ENCODE peak calls at places on chromosomes 4 and X, in five cellular contexts. A is fibroblast of lung; T is brain microvascular endothelial cell; J is breast epithelium; X is CD8-positive, alpha-beta T cell. P is an unnamed sample.
A peak's percentile ranks its signal among the peaks of the same experiment; 100 is the strongest.

GRCh38 chr4:42080284-42080683 is 72.2 kb downstream of the BEND4 start:
- DNase-seq in J (no peak), X (no peak), A (no peak), T (no peak), P (no peak)

GRCh38 chrX:135522878-135523693 is 2.6 kb downstream of the INTS6L start:
- DNase-seq in J (no peak), A (peak; percentile 1), X (no peak), T (no peak), P (no peak)

GRCh38 chrX:94576367-94577004 is 902.5 kb downstream of the FAM133A start:
- DNase-seq in A (no peak), T (no peak), X (no peak), J (no peak), P (no peak)

GRCh38 chr4:141643557-141643956 is 7.2 kb downstream of the IL15 start:
- DNase-seq in A (peak; percentile 88), X (no peak), T (peak; percentile 69), J (no peak), P (no peak)

GRCh38 chr4:53963786-53964185 is 100.6 kb downstream of the CHIC2 start:
- DNase-seq in A (peak; percentile 17), T (no peak), J (no peak), X (no peak), P (no peak)

GRCh38 chr4:120175272-120175671 is 108.6 kb upstream of the MAD2L1 start:
- DNase-seq in T (no peak), A (no peak), J (no peak), X (no peak), P (no peak)

GRCh38 chrX:26747877-26748276 is 531.9 kb downstream of the MAGEB5 start:
- DNase-seq in A (no peak), T (no peak), X (no peak), J (no peak), P (no peak)

GRCh38 chr4:173191623-173192041 is 23.0 kb downstream of the GALNT7 start:
- DNase-seq in X (no peak), A (peak; percentile 71), J (no peak), T (no peak), P (peak; percentile 45)

GRCh38 chr4:146407257-146407656 is 114.5 kb downstream of the SLC10A7 start:
- DNase-seq in A (no peak), J (no peak), T (no peak), X (no peak), P (no peak)

GRCh38 chrX:20487227-20487626 is 220.5 kb upstream of the RPS6KA3 start:
- DNase-seq in J (no peak), X (no peak), T (peak; percentile 24), A (peak; percentile 53), P (peak; percentile 30)

GRCh38 chr4:156734965-156735895 is 236.4 kb downstream of the PDGFC start:
- DNase-seq in A (peak; percentile 69), J (no peak), X (no peak), T (no peak), P (no peak)

GRCh38 chr4:4837316-4837715 is 22.1 kb upstream of the MSX1 start:
- DNase-seq in J (no peak), X (no peak), T (no peak), A (peak; percentile 25), P (no peak)

GRCh38 chr4:185508162-185508561 is 27.1 kb downstream of the PDLIM3 start:
- DNase-seq in X (no peak), A (no peak), T (no peak), J (no peak), P (no peak)

GRCh38 chr4:113094327-113094726 is 44.9 kb downstream of the ANK2 start:
- DNase-seq in J (no peak), T (no peak), A (peak; percentile 2), X (no peak), P (no peak)

GRCh38 chr4:19010766-19011165 is 989.2 kb upstream of the LCORL start:
- DNase-seq in A (no peak), J (no peak), X (no peak), T (no peak), P (no peak)

GRCh38 chrX:46912673-46913491 is 661 bp downstream of the JADE3 start:
- DNase-seq in A (peak; percentile 20), T (peak; percentile 24), J (no peak), X (no peak), P (peak; percentile 39)

GRCh38 chr4:96194993-96195392 is 355.1 kb downstream of the PDHA2 start:
- DNase-seq in X (no peak), A (peak; percentile 58), J (no peak), T (no peak), P (peak; percentile 6)

GRCh38 chr4:55615008-55615407 is 21.1 kb downstream of the NMU start:
- DNase-seq in J (no peak), T (no peak), X (no peak), A (no peak), P (no peak)

GRCh38 chr4:10977534-10977933 is 293.0 kb upstream of the CLNK start:
- DNase-seq in X (no peak), J (no peak), T (no peak), A (no peak), P (no peak)

GRCh38 chr4:71236226-71236625 is 102.6 kb upstream of the SLC4A4 start:
- DNase-seq in A (no peak), J (no peak), X (no peak), T (no peak), P (no peak)

GRCh38 chr4:71232846-71233245 is 106.0 kb upstream of the SLC4A4 start:
- DNase-seq in J (no peak), X (no peak), T (no peak), A (no peak), P (no peak)

GRCh38 chr4:71237626-71238025 is 101.2 kb upstream of the SLC4A4 start:
- DNase-seq in J (no peak), T (peak; percentile 29), X (no peak), A (no peak), P (no peak)

GRCh38 chr4:71231753-71232420 is 106.9 kb upstream of the SLC4A4 start:
- DNase-seq in T (no peak), J (no peak), X (no peak), A (peak; percentile 42), P (no peak)

GRCh38 chr4:71235321-71236206 is 103.3 kb upstream of the SLC4A4 start:
- DNase-seq in A (no peak), T (no peak), J (no peak), X (no peak), P (no peak)
- H3K4me3 ChIP-seq in A (no peak overlapping the region), T (no peak overlapping the region), J (no peak overlapping the region), X (no peak overlapping the region), P (no peak overlapping the region)

GRCh38 chrX:40169193-40170086 is 71.7 kb upstream of the BCOR start:
- DNase-seq in X (peak; percentile 62), T (peak; percentile 77), A (peak; percentile 73), J (no peak), P (peak; percentile 84)
- TF ChIP-seq CTCF in X (peak; percentile 22), T (peak; percentile 71), A (no peak), J (no peak), P (peak; percentile 48)

GRCh38 chrX:115372026-115372610 is 82.6 kb downstream of the LUZP4 start:
- DNase-seq in A (peak; percentile 80), T (peak; percentile 57), X (no peak), J (no peak), P (peak; percentile 78)
- H3K4me3 ChIP-seq in A (no peak overlapping the region), T (no peak overlapping the region), X (no peak overlapping the region), J (no peak overlapping the region), P (no peak overlapping the region)

GRCh38 chr4:78171482-78171881 is 114.4 kb downstream of the FRAS1 start:
- DNase-seq in A (no peak), J (no peak), X (no peak), T (no peak), P (no peak)
- TF ChIP-seq CTCF in A (no peak), J (no peak), X (no peak), T (no peak), P (no peak)

DNA sequence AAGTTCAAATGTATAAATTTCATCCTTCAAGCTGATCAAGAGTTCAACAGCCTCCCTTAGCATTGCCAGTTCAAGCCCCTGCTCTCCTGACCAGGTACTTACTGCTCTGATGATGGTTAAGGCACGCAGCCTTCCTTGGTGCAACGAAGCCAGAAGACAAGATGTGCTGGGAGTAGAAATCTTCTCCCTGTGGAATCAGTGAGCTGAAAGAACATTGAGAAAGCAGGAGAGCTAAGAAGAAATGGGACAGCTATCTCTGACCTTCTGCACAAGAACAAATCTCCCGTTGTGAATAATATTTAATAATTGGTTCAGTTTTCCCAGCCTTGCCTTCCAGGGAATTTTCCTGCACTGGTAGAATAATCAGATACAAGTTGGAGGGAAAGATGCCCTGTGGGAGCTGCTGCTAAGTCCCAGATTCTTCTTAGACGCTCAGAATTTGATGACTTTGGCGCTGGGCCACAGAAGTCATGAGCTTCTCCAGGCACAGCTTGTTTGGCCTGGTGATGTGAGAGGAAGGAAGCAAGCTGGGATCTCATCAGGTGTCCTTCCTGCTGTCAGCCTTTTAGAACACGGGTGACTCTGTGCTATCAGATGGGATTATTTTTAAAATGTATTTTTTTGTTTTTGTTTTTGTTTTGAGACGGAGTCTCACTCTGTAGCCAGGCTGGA is 77.8 kb downstream of the CD38 start:
- DNase-seq in A (no peak), X (no peak), T (peak; percentile 52), J (no peak), P (no peak)
- H3K4me3 ChIP-seq in A (no peak overlapping the region), X (no peak overlapping the region), T (no peak overlapping the region), J (no peak overlapping the region), P (no peak overlapping the region)

GRCh38 chr4:162869157-162869556 is 297.5 kb downstream of the NAF1 start:
- DNase-seq in J (no peak), A (no peak), T (no peak), X (no peak), P (no peak)

GRCh38 chr4:162866565-162866964 is 300.1 kb downstream of the NAF1 start:
- DNase-seq in J (no peak), X (no peak), A (no peak), T (no peak), P (no peak)

DNA sequence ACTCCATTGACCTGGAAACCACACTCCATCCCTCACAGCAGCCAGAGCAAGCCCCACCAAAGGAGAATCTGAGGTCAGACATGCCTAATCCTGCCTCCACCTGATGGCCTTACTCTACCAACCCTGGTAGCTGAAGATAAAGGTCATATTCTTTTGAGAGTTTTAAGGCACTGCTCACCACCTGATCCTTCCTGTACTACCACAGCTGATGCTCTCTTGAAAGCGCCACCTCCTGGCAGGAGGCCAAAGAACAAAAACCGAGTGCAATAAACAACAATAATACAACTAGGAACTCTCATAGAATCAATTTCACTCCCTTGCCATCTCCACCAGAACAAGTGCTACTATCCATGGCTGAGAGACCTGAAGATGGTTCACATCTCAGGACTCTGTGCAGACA is 301.6 kb downstream of the NAF1 start:
- DNase-seq in J (no peak), T (no peak), A (no peak), X (no peak), P (no peak)
- TF ChIP-seq CTCF in J (no peak), T (no peak), A (no peak), X (no peak), P (no peak)

GRCh38 chrX:102154900-102155805 is 624 bp downstream of the BEX5 start:
- DNase-seq in X (no peak), J (no peak), T (no peak), A (no peak), P (no peak)
- H3K4me3 ChIP-seq in X (peak overlapping the region; percentile 63), J (peak overlapping the region; percentile 53), T (peak overlapping the region; percentile 5), A (no peak overlapping the region), P (no peak overlapping the region)

GRCh38 chrX:55011294-55011693 is 11.1 kb downstream of the APEX2 start:
- DNase-seq in T (no peak), X (no peak), J (no peak), A (no peak), P (peak; percentile 17)
- TF ChIP-seq CTCF in T (peak; percentile 30), X (peak; percentile 12), J (no peak), A (peak; percentile 30), P (peak; percentile 42)

P was measured in fibroblast of pulmonary artery.